ENCODE peak calls at places on chromosomes 16 and 17, in eight cellular contexts. One of them, this sample, is unnamed.

GRCh38 chr17:57516290-57517215 is 228.5 kb downstream of the CCDC182 start:
- DNase-seq in left ventricle myocardium inferior: no peak
- DNase-seq in GM20000: no peak
- DNase-seq in endothelial cell: no peak
- DNase-seq in AG10803: peak; percentile 37
- DNase-seq in stomach: no peak
- DNase-seq in ascending aorta: no peak
- DNase-seq in ovary: no peak
- DNase-seq in this sample: no peak

GRCh38 chr17:6910987-6911603 is 79.6 kb upstream of the TEKT1 start:
- DNase-seq in AG10803: peak; percentile 55
- DNase-seq in stomach: no peak
- DNase-seq in ovary: no peak
- DNase-seq in GM20000: peak; percentile 52
- DNase-seq in endothelial cell: no peak
- DNase-seq in left ventricle myocardium inferior: no peak
- DNase-seq in ascending aorta: no peak
- DNase-seq in this sample: no peak

GRCh38 chr17:61815863-61816523 is 47.3 kb downstream of the BRIP1 start:
- DNase-seq in ovary: no peak
- DNase-seq in stomach: no peak
- DNase-seq in left ventricle myocardium inferior: no peak
- DNase-seq in AG10803: no peak
- DNase-seq in endothelial cell: no peak
- DNase-seq in GM20000: no peak
- DNase-seq in ascending aorta: no peak
- DNase-seq in this sample: no peak

GRCh38 chr17:9811537-9811936 is 10.3 kb downstream of the GSG1L2 start:
- DNase-seq in ascending aorta: no peak
- DNase-seq in AG10803: no peak
- DNase-seq in left ventricle myocardium inferior: no peak
- DNase-seq in endothelial cell: no peak
- DNase-seq in ovary: no peak
- DNase-seq in stomach: no peak
- DNase-seq in GM20000: no peak
- DNase-seq in this sample: no peak

GRCh38 chr16:566475-567361 is at the start of gene NHLRC4:
- DNase-seq in GM20000: peak; percentile 95
- DNase-seq in AG10803: peak; percentile 29
- DNase-seq in ovary: peak; percentile 89
- DNase-seq in stomach: peak; percentile 69
- DNase-seq in ascending aorta: no peak
- DNase-seq in left ventricle myocardium inferior: peak; percentile 83
- DNase-seq in endothelial cell: peak; percentile 40
- DNase-seq in this sample: no peak

GRCh38 chr17:7045492-7046126 is 1.7 kb upstream of the SLC16A11 start:
- DNase-seq in endothelial cell: no peak
- DNase-seq in stomach: peak; percentile 56
- DNase-seq in ascending aorta: no peak
- DNase-seq in AG10803: peak; percentile 81
- DNase-seq in ovary: no peak
- DNase-seq in GM20000: peak; percentile 63
- DNase-seq in left ventricle myocardium inferior: no peak
- DNase-seq in this sample: no peak

GRCh38 chr17:35865412-35866355 is 3.0 kb downstream of the HEATR9 start:
- DNase-seq in left ventricle myocardium inferior: no peak
- DNase-seq in GM20000: no peak
- DNase-seq in stomach: no peak
- DNase-seq in endothelial cell: no peak
- DNase-seq in AG10803: peak; percentile 28
- DNase-seq in ascending aorta: no peak
- DNase-seq in ovary: no peak
- DNase-seq in this sample: no peak

GRCh38 chr16:57388359-57389086 is 16.0 kb upstream of the CCL17 start:
- DNase-seq in ascending aorta: no peak
- DNase-seq in stomach: no peak
- DNase-seq in GM20000: peak; percentile 49
- DNase-seq in ovary: no peak
- DNase-seq in left ventricle myocardium inferior: no peak
- DNase-seq in endothelial cell: no peak
- DNase-seq in AG10803: no peak
- DNase-seq in this sample: no peak

GRCh38 chr16:88429387-88430184 is 23.5 kb upstream of the ZFPM1 start:
- DNase-seq in GM20000: no peak
- DNase-seq in AG10803: no peak
- DNase-seq in ovary: no peak
- DNase-seq in ascending aorta: no peak
- DNase-seq in endothelial cell: no peak
- DNase-seq in left ventricle myocardium inferior: no peak
- DNase-seq in stomach: no peak
- DNase-seq in this sample: no peak

GRCh38 chr16:88430185-88430523 is 22.9 kb upstream of the ZFPM1 start:
- DNase-seq in ascending aorta: no peak
- DNase-seq in AG10803: no peak
- DNase-seq in GM20000: peak; percentile 79
- DNase-seq in stomach: no peak
- DNase-seq in endothelial cell: peak; percentile 38
- DNase-seq in left ventricle myocardium inferior: no peak
- DNase-seq in ovary: no peak
- DNase-seq in this sample: no peak

GRCh38 chr16:88428156-88428555 is 24.9 kb upstream of the ZFPM1 start:
- DNase-seq in left ventricle myocardium inferior: no peak
- DNase-seq in endothelial cell: no peak
- DNase-seq in ascending aorta: no peak
- DNase-seq in ovary: no peak
- DNase-seq in GM20000: no peak
- DNase-seq in stomach: no peak
- DNase-seq in AG10803: no peak
- DNase-seq in this sample: no peak

GRCh38 chr16:88427376-88427775 is 25.7 kb upstream of the ZFPM1 start:
- DNase-seq in endothelial cell: no peak
- DNase-seq in left ventricle myocardium inferior: no peak
- DNase-seq in GM20000: no peak
- DNase-seq in stomach: no peak
- DNase-seq in ascending aorta: no peak
- DNase-seq in AG10803: no peak
- DNase-seq in ovary: no peak
- DNase-seq in this sample: no peak

DNA sequence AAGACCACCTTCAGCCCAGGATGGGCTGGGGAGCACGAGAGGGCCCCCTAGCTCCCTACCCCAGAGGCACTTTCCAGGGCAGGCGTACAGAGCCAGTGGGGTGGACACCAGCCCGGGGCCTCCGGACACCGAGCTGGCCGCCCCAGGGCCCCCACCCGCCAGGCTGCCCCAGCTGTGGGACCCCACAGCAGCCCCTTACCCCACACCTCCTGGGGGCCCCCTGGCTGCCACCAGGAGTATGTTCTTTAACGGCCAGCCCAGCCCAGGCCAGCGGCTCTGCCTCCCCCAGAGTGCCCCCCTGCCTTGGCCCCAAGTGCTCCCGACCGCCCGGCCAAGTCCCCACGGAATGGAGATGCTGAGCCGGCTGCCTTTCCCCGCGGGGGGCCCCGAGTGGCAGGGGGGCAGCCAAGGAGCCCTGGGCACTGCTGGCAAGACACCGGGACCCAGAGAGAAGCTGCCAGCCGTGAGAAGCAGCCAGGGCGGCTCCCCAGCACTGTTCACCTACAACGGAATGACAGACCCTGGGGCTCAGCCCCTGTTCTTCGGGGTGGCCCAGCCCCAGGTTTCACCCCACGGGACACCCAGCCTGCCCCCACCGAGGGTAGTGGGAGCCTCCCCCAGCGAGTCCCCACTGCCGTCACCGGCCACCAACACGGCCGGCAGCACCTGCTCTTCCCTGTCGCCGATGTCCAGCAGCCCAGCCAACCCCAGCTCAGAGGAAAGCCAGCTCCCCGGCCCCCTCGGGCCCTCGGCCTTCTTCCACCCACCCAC is 24.3 kb upstream of the ZFPM1 start:
- DNase-seq in AG10803: no peak
- DNase-seq in ovary: no peak
- DNase-seq in stomach: no peak
- DNase-seq in left ventricle myocardium inferior: no peak
- DNase-seq in GM20000: no peak
- DNase-seq in endothelial cell: no peak
- DNase-seq in ascending aorta: no peak
- DNase-seq in this sample: no peak
- TF ChIP-seq CTCF in AG10803: no peak
- TF ChIP-seq CTCF in ovary: no peak
- TF ChIP-seq CTCF in stomach: no peak
- TF ChIP-seq CTCF in left ventricle myocardium inferior: no peak
- TF ChIP-seq CTCF in GM20000: no peak
- TF ChIP-seq CTCF in endothelial cell: no peak
- TF ChIP-seq CTCF in ascending aorta: peak; percentile 5
- TF ChIP-seq CTCF in this sample: no peak

GRCh38 chr16:83443972-83444371 is 363.8 kb upstream of the HSBP1 start:
- DNase-seq in endothelial cell: no peak
- DNase-seq in GM20000: no peak
- DNase-seq in ascending aorta: no peak
- DNase-seq in ovary: no peak
- DNase-seq in AG10803: no peak
- DNase-seq in stomach: no peak
- DNase-seq in left ventricle myocardium inferior: no peak
- DNase-seq in this sample: no peak

GRCh38 chr16:83439412-83439811 is 368.4 kb upstream of the HSBP1 start:
- DNase-seq in stomach: no peak
- DNase-seq in left ventricle myocardium inferior: no peak
- DNase-seq in endothelial cell: no peak
- DNase-seq in ovary: no peak
- DNase-seq in GM20000: no peak
- DNase-seq in ascending aorta: no peak
- DNase-seq in AG10803: no peak
- DNase-seq in this sample: no peak

GRCh38 chr16:83438326-83438725 is 369.5 kb upstream of the HSBP1 start:
- DNase-seq in ascending aorta: no peak
- DNase-seq in ovary: no peak
- DNase-seq in endothelial cell: no peak
- DNase-seq in left ventricle myocardium inferior: no peak
- DNase-seq in GM20000: no peak
- DNase-seq in AG10803: no peak
- DNase-seq in stomach: no peak
- DNase-seq in this sample: no peak

GRCh38 chr16:83437036-83437435 is 370.7 kb upstream of the HSBP1 start:
- DNase-seq in stomach: no peak
- DNase-seq in AG10803: no peak
- DNase-seq in ovary: no peak
- DNase-seq in ascending aorta: no peak
- DNase-seq in endothelial cell: no peak
- DNase-seq in GM20000: no peak
- DNase-seq in left ventricle myocardium inferior: no peak
- DNase-seq in this sample: no peak

DNA sequence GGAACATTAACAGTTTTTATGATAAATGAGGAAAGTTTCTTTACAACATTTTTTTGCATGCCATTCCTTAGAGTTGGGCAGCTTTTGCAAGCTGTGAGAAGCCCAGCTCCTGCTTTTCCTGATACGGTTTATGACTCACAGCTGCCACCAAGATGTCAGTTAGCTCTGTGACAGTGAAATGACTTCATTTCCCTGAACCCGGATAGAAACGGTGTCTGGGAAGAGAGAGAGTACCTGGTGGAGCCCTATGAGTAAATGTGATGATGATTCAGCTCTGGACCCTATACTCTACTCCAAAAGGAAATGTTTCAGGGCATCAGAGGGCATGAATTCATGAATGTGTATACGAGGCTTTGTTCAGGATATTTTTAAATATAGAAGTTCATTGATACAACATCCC is 366.3 kb upstream of the HSBP1 start:
- DNase-seq in ascending aorta: no peak
- DNase-seq in stomach: no peak
- DNase-seq in AG10803: peak; percentile 15
- DNase-seq in endothelial cell: no peak
- DNase-seq in ovary: no peak
- DNase-seq in GM20000: no peak
- DNase-seq in left ventricle myocardium inferior: no peak
- DNase-seq in this sample: no peak
- TF ChIP-seq CTCF in ascending aorta: no peak
- TF ChIP-seq CTCF in stomach: no peak
- TF ChIP-seq CTCF in AG10803: peak; percentile 12
- TF ChIP-seq CTCF in endothelial cell: no peak
- TF ChIP-seq CTCF in ovary: no peak
- TF ChIP-seq CTCF in GM20000: no peak
- TF ChIP-seq CTCF in left ventricle myocardium inferior: no peak
- TF ChIP-seq CTCF in this sample: no peak

DNA sequence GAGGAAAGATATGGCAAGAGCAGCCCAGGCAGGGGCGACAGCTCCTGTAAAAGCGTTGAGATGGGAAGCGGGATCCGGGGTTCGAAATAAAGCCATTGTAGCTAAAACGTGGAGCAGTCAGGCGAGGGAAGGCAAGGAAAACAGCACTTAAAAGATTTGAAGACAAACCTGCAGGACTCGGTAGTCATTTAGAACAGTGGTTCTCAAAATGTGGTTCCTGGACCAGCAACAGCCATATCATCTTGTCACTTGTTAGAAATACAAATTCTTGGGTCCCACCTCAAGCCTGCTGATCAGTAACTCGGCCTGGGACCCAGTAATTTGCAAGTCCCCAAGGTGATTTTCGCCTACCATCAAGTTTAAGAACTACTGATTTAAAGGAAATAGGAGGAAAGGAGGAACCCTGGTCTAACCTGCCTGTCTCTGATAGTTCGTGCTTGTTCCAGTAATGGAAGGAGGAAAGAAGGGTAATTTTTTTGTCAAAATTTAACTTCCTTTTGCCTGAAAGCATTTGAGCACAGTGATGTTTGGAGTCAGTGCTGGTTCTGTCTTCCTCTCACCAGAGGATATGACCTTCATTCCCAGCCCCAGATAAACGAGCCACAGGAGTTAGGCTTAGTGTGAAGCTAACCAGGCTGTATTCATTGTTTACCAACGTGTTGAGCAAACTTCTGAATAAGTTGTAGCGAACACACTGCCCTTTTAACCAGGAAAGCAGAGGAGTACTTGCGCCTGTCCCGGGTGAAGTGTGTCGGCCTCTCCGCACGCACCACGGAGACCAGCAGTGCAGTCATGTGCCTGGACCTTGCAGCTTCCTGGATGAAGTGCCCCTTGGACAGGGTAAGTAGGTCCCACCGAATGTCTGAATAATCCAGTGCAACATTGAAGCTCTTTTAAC is 1.1 kb downstream of the ORC6 start:
- DNase-seq in endothelial cell: peak; percentile 14
- DNase-seq in GM20000: no peak
- DNase-seq in AG10803: peak; percentile 24
- DNase-seq in stomach: no peak
- DNase-seq in left ventricle myocardium inferior: no peak
- DNase-seq in ovary: no peak
- DNase-seq in ascending aorta: no peak
- DNase-seq in this sample: no peak
- TF ChIP-seq CTCF in endothelial cell: no peak
- TF ChIP-seq CTCF in GM20000: no peak
- TF ChIP-seq CTCF in AG10803: no peak
- TF ChIP-seq CTCF in stomach: no peak
- TF ChIP-seq CTCF in left ventricle myocardium inferior: no peak
- TF ChIP-seq CTCF in ovary: no peak
- TF ChIP-seq CTCF in ascending aorta: no peak
- TF ChIP-seq CTCF in this sample: no peak

DNA sequence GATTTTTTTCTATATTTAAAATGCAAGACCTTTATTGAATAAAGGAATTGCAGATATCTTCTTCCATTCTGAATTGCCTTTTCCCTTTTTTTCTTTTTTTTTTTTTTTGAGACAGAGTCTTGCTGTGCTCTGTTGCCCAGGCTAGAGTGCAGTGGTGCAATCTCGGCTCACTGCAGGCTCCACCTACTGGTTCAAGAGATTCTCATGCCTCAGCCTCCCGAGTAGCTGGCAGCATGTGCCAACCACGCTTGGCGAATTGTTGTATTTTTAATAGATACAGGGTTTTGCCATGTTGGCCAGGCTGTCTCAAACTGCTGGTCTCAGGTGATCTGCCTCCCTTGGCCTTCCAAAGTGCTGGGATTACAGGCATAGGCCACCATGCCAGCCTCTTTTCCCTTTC is 151.5 kb downstream of the CEP112 start:
- DNase-seq in ascending aorta: no peak
- DNase-seq in ovary: no peak
- DNase-seq in left ventricle myocardium inferior: no peak
- DNase-seq in AG10803: no peak
- DNase-seq in stomach: no peak
- DNase-seq in endothelial cell: no peak
- DNase-seq in GM20000: no peak
- DNase-seq in this sample: peak; percentile 7
- TF ChIP-seq CTCF in ascending aorta: no peak
- TF ChIP-seq CTCF in ovary: no peak
- TF ChIP-seq CTCF in left ventricle myocardium inferior: peak; percentile 15
- TF ChIP-seq CTCF in AG10803: no peak
- TF ChIP-seq CTCF in stomach: no peak
- TF ChIP-seq CTCF in endothelial cell: no peak
- TF ChIP-seq CTCF in GM20000: no peak
- TF ChIP-seq CTCF in this sample: no peak

This sample was measured in Caco-2.